ENCODE peak calls at places on chromosomes 16 and 17, in five cellular contexts. I is right lobe of liver, A is COR-L47, K is mesothelial cell of epicardium, H is epithelial cell of esophagus. E is an unnamed sample.
A peak's percentile ranks its signal among the peaks of the same experiment; 100 is the strongest.

GRCh38 chr16:66291833-66292232 is 74.7 kb upstream of the CDH5 start:
- DNase-seq in I (no peak), A (no peak), K (peak; percentile 17), H (peak; percentile 61), E (no peak)

GRCh38 chr16:1331712-1332617 is 1.5 kb upstream of the BAIAP3 start:
- DNase-seq in I (peak; percentile 65), A (peak; percentile 97), K (peak; percentile 63), H (peak; percentile 41), E (peak; percentile 88)

GRCh38 chr17:57855391-57856035 is 5.7 kb upstream of the MRPS23 start:
- DNase-seq in I (no peak), A (no peak), K (no peak), H (no peak), E (no peak)

GRCh38 chr17:32323784-32324590 is 18.0 kb downstream of the C17orf75 start:
- DNase-seq in I (peak; percentile 74), A (peak; percentile 8), K (no peak), H (peak; percentile 36), E (no peak)

GRCh38 chr16:68289621-68290329 is 21.0 kb downstream of the SLC7A6OS start:
- DNase-seq in I (no peak), A (no peak), K (no peak), H (no peak), E (no peak)

GRCh38 chr17:79622201-79622601 is 11.3 kb upstream of the RBFOX3 start:
- DNase-seq in I (peak; percentile 3), A (no peak), K (peak; percentile 28), H (no peak), E (no peak)

GRCh38 chr16:75703341-75703740 is 2.1 kb upstream of the DUXB start:
- DNase-seq in I (no peak), A (no peak), K (no peak), H (peak; percentile 45), E (no peak)

GRCh38 chr16:4743217-4743897 is 9.0 kb downstream of the DNAAF8 start:
- DNase-seq in I (no peak), A (no peak), K (no peak), H (peak; percentile 40), E (no peak)

GRCh38 chr17:35700157-35700556 is 31.3 kb upstream of the RASL10B start:
- DNase-seq in I (no peak), A (no peak), K (no peak), H (no peak), E (no peak)

GRCh38 chr17:37050905-37051304 is 102.2 kb downstream of the AATF start:
- DNase-seq in I (no peak), A (no peak), K (no peak), H (peak; percentile 54), E (no peak)

GRCh38 chr16:51306116-51306515 is 155.0 kb upstream of the SALL1 start:
- DNase-seq in I (no peak), A (no peak), K (no peak), H (no peak), E (no peak)

GRCh38 chr16:67865318-67865717 is 7.5 kb upstream of the EDC4 start:
- DNase-seq in I (no peak), A (peak; percentile 44), K (no peak), H (peak; percentile 50), E (no peak)

GRCh38 chr17:51258756-51259573 is 884 bp downstream of the MBTD1 start:
- DNase-seq in I (peak; percentile 35), A (peak; percentile 0), K (peak; percentile 47), H (no peak), E (no peak)

GRCh38 chr16:85372627-85373372 is 240.3 kb upstream of the GSE1 start:
- DNase-seq in I (peak; percentile 74), A (no peak), K (no peak), H (peak; percentile 65), E (no peak)

GRCh38 chr17:47945080-47945479 is 3.7 kb downstream of the PNPO start:
- DNase-seq in I (no peak), A (no peak), K (no peak), H (no peak), E (no peak)

GRCh38 chr17:80967404-80967872 is 24.2 kb upstream of the CHMP6 start:
- DNase-seq in I (no peak), A (no peak), K (no peak), H (no peak), E (no peak)

GRCh38 chr17:77045441-77046041 is 95.2 kb upstream of the SEC14L1 start:
- DNase-seq in I (no peak), A (no peak), K (no peak), H (peak; percentile 95), E (no peak)

GRCh38 chr16:46954562-46954961 is 18.9 kb downstream of the DNAJA2 start:
- DNase-seq in I (no peak), A (no peak), K (no peak), H (no peak), E (no peak)

GRCh38 chr17:29155235-29155965 is 24.8 kb downstream of the MYO18A start:
- DNase-seq in I (peak; percentile 86), A (no peak), K (no peak), H (peak; percentile 88), E (no peak)

GRCh38 chr17:64006361-64007088 is 8.4 kb downstream of the PRR29 start:
- DNase-seq in I (no peak), A (no peak), K (no peak), H (no peak), E (no peak)

GRCh38 chr17:9924735-9925191 is 19.7 kb upstream of the RCVRN start:
- DNase-seq in I (no peak), A (peak; percentile 8), K (no peak), H (peak; percentile 58), E (peak; percentile 50)

GRCh38 chr16:48231675-48232214 is 12.4 kb upstream of the LONP2 start:
- DNase-seq in I (no peak), A (peak; percentile 6), K (no peak), H (peak; percentile 53), E (peak; percentile 17)

GRCh38 chr17:80010283-80010858 is 25.3 kb downstream of the TBC1D16 start:
- DNase-seq in I (no peak), A (no peak), K (no peak), H (no peak), E (no peak)

GRCh38 chr17:14165672-14166071 is 71.0 kb downstream of the CDRT15 start:
- DNase-seq in I (no peak), A (no peak), K (no peak), H (no peak), E (no peak)

GRCh38 chr17:75250009-75250471 is 11.4 kb downstream of the GGA3 start:
- DNase-seq in I (no peak), A (no peak), K (no peak), H (peak; percentile 70), E (no peak)

GRCh38 chr16:22728167-22728836 is 85.7 kb upstream of the HS3ST2 start:
- DNase-seq in I (no peak), A (no peak), K (no peak), H (no peak), E (no peak)

GRCh38 chr17:58323420-58324408 is 4.9 kb downstream of the TSPOAP1 start:
- DNase-seq in I (peak; percentile 7), A (no peak), K (no peak), H (no peak), E (no peak)

GRCh38 chr17:68981288-68981687 is 26.1 kb upstream of the ABCA8 start:
- DNase-seq in I (peak; percentile 39), A (no peak), K (no peak), H (no peak), E (no peak)

GRCh38 chr17:65522751-65523404 is 38.6 kb downstream of the AXIN2 start:
- DNase-seq in I (no peak), A (no peak), K (no peak), H (no peak), E (no peak)

E was measured in iPS DF 19.7.